ENCODE peak calls at places on chromosomes 11 and 22, in ten cellular contexts. C is mesothelial cell of epicardium; M is T1000; I is hepatic stellate cell; A is natural killer cell treated with Interleukin-12 subunit alpha and Interleukin-12 subunit beta and Interleukin-15 and Interleukin-18, amount 100 ng/mL, for 72 hours; N is head of caudate nucleus; G is colonic mucosa; P is activated T-helper 1 cell treated with anti-CD3 and anti-CD28 coated beads, Interleukin-12 subunit alpha, Interleukin-12 subunit beta, Interleukin-2, Interleukin-4 antibody, amounts not matched to agents 30 ng/mL and 10 ng/mL and 1 ng/mL, durations not matched to agents 14 hours and 24 hours and 36 hours; U is NCI-H1694 treated with DMSO at 0.1 percent for 48 hours; T is progenitor cell of endocrine pancreas. F is an unnamed sample.

GRCh38 chr11:95923441-95923729 is 522 bp downstream of the MTMR2 start:
- DNase-seq in C (no peak), M (no peak), I (no peak), A (no peak), N (no peak), G (no peak), P (no peak), U (no peak), T (no peak), F (no peak)

GRCh38 chr11:94877446-94878200 is 95.7 kb downstream of the CWC15 start:
- DNase-seq in C (no peak), M (no peak), I (no peak), A (no peak), N (no peak), G (no peak), P (no peak), U (no peak), T (no peak), F (no peak)

GRCh38 chr11:122069946-122070345 is 46.1 kb downstream of the BLID start:
- DNase-seq in C (peak; percentile 77), M (no peak), I (peak; percentile 54), A (no peak), N (peak; percentile 81), G (no peak), P (no peak), U (no peak), T (peak; percentile 46), F (no peak)

GRCh38 chr11:118841469-118842222 is 42.0 kb upstream of the CXCR5 start:
- DNase-seq in C (no peak), M (no peak), I (no peak), A (peak; percentile 87), N (no peak), G (no peak), P (peak; percentile 28), U (no peak), T (no peak), F (no peak)

GRCh38 chr11:47204633-47204989 is 10.2 kb upstream of the DDB2 start:
- DNase-seq in C (no peak), M (no peak), I (peak; percentile 79), A (no peak), N (no peak), G (no peak), P (no peak), U (no peak), T (no peak), F (no peak)

GRCh38 chr11:115521874-115522273 is 17.7 kb upstream of the CADM1 start:
- DNase-seq in C (no peak), M (no peak), I (no peak), A (no peak), N (no peak), G (no peak), P (no peak), U (no peak), T (no peak), F (peak; percentile 11)

GRCh38 chr22:41369089-41369745 is 12.5 kb upstream of the TEF start:
- DNase-seq in C (no peak), M (no peak), I (no peak), A (no peak), N (peak; percentile 52), G (no peak), P (no peak), U (peak; percentile 53), T (no peak), F (peak; percentile 97)

GRCh38 chr11:11163669-11164377 is 189.2 kb downstream of the CSNK2A3 start:
- DNase-seq in C (no peak), M (no peak), I (no peak), A (no peak), N (no peak), G (no peak), P (no peak), U (no peak), T (no peak), F (no peak)

GRCh38 chr11:67252831-67253239 is 13.4 kb upstream of the GRK2 start:
- DNase-seq in C (no peak), M (no peak), I (no peak), A (peak; percentile 79), N (no peak), G (no peak), P (no peak), U (no peak), T (no peak), F (no peak)

F was measured in NCI-H524 treated with DMSO at 0.1 percent for 48 hours.